ENCODE peak calls at places on chromosome 19, in six cellular contexts. One of them, this sample, is unnamed.

GRCh38 chr19:6393982-6394412 is 1.0 kb upstream of the GTF2F1 start:
- DNase-seq in fibroblast of the aortic adventitia: no peak
- DNase-seq in colonic mucosa: no peak
- DNase-seq in epithelial cell of esophagus: no peak
- DNase-seq in astrocyte of the spinal cord: no peak
- DNase-seq in suprapubic skin: no peak
- DNase-seq in this sample: no peak

GRCh38 chr19:48964205-48965032 is 690 bp upstream of the FTL start:
- DNase-seq in fibroblast of the aortic adventitia: peak; percentile 72
- DNase-seq in colonic mucosa: peak; percentile 59
- DNase-seq in epithelial cell of esophagus: peak; percentile 18
- DNase-seq in astrocyte of the spinal cord: no peak
- DNase-seq in suprapubic skin: no peak
- DNase-seq in this sample: no peak

GRCh38 chr19:39419003-39419402 is 6.5 kb downstream of the PLEKHG2 start:
- DNase-seq in fibroblast of the aortic adventitia: no peak
- DNase-seq in colonic mucosa: no peak
- DNase-seq in epithelial cell of esophagus: no peak
- DNase-seq in astrocyte of the spinal cord: no peak
- DNase-seq in suprapubic skin: no peak
- DNase-seq in this sample: no peak

GRCh38 chr19:6481541-6482342 is at the start of gene DENND1C:
- DNase-seq in fibroblast of the aortic adventitia: no peak
- DNase-seq in colonic mucosa: no peak
- DNase-seq in epithelial cell of esophagus: no peak
- DNase-seq in astrocyte of the spinal cord: no peak
- DNase-seq in suprapubic skin: no peak
- DNase-seq in this sample: peak; percentile 84

GRCh38 chr19:37519890-37520289 is 13.2 kb downstream of the ZNF793 start:
- DNase-seq in fibroblast of the aortic adventitia: no peak
- DNase-seq in colonic mucosa: no peak
- DNase-seq in epithelial cell of esophagus: peak; percentile 66
- DNase-seq in astrocyte of the spinal cord: peak; percentile 10
- DNase-seq in suprapubic skin: no peak
- DNase-seq in this sample: no peak

GRCh38 chr19:2523630-2524311 is 47.8 kb downstream of the GADD45B start:
- DNase-seq in fibroblast of the aortic adventitia: peak; percentile 79
- DNase-seq in colonic mucosa: no peak
- DNase-seq in epithelial cell of esophagus: no peak
- DNase-seq in astrocyte of the spinal cord: peak; percentile 92
- DNase-seq in suprapubic skin: no peak
- DNase-seq in this sample: no peak

GRCh38 chr19:41543582-41543981 is 32.4 kb upstream of the CEACAM21 start:
- DNase-seq in fibroblast of the aortic adventitia: no peak
- DNase-seq in colonic mucosa: no peak
- DNase-seq in epithelial cell of esophagus: no peak
- DNase-seq in astrocyte of the spinal cord: no peak
- DNase-seq in suprapubic skin: no peak
- DNase-seq in this sample: no peak

GRCh38 chr19:38172001-38172400 is 52.0 kb downstream of the DPF1 start:
- DNase-seq in fibroblast of the aortic adventitia: no peak
- DNase-seq in colonic mucosa: no peak
- DNase-seq in epithelial cell of esophagus: no peak
- DNase-seq in astrocyte of the spinal cord: no peak
- DNase-seq in suprapubic skin: no peak
- DNase-seq in this sample: no peak

GRCh38 chr19:4066682-4067395 is at the start of gene ZBTB7A:
- DNase-seq in fibroblast of the aortic adventitia: peak; percentile 70
- DNase-seq in colonic mucosa: peak; percentile 88
- DNase-seq in epithelial cell of esophagus: peak; percentile 74
- DNase-seq in astrocyte of the spinal cord: peak; percentile 59
- DNase-seq in suprapubic skin: peak; percentile 95
- DNase-seq in this sample: peak; percentile 80

GRCh38 chr19:40033989-40034560 is 22.0 kb downstream of the ZNF780B start:
- DNase-seq in fibroblast of the aortic adventitia: no peak
- DNase-seq in colonic mucosa: no peak
- DNase-seq in epithelial cell of esophagus: no peak
- DNase-seq in astrocyte of the spinal cord: no peak
- DNase-seq in suprapubic skin: no peak
- DNase-seq in this sample: no peak

GRCh38 chr19:4472174-4472974 is at the start of gene HDGFL2:
- DNase-seq in fibroblast of the aortic adventitia: no peak
- DNase-seq in colonic mucosa: no peak
- DNase-seq in epithelial cell of esophagus: no peak
- DNase-seq in astrocyte of the spinal cord: no peak
- DNase-seq in suprapubic skin: peak; percentile 71
- DNase-seq in this sample: no peak

GRCh38 chr19:33302175-33302973 is at the start of gene CEBPA:
- DNase-seq in fibroblast of the aortic adventitia: peak; percentile 65
- DNase-seq in colonic mucosa: peak; percentile 82
- DNase-seq in epithelial cell of esophagus: peak; percentile 93
- DNase-seq in astrocyte of the spinal cord: peak; percentile 45
- DNase-seq in suprapubic skin: peak; percentile 86
- DNase-seq in this sample: peak; percentile 91

GRCh38 chr19:2215281-2215751 is 20.8 kb downstream of the PLEKHJ1 start:
- DNase-seq in fibroblast of the aortic adventitia: no peak
- DNase-seq in colonic mucosa: no peak
- DNase-seq in epithelial cell of esophagus: no peak
- DNase-seq in astrocyte of the spinal cord: no peak
- DNase-seq in suprapubic skin: no peak
- DNase-seq in this sample: no peak

GRCh38 chr19:11414544-11414943 is 4.6 kb downstream of the RGL3 start:
- DNase-seq in fibroblast of the aortic adventitia: no peak
- DNase-seq in colonic mucosa: no peak
- DNase-seq in epithelial cell of esophagus: no peak
- DNase-seq in astrocyte of the spinal cord: no peak
- DNase-seq in suprapubic skin: no peak
- DNase-seq in this sample: no peak

GRCh38 chr19:18157465-18158063 is 4.6 kb downstream of the PIK3R2 start:
- DNase-seq in fibroblast of the aortic adventitia: no peak
- DNase-seq in colonic mucosa: no peak
- DNase-seq in epithelial cell of esophagus: peak; percentile 84
- DNase-seq in astrocyte of the spinal cord: no peak
- DNase-seq in suprapubic skin: no peak
- DNase-seq in this sample: no peak

GRCh38 chr19:29404951-29405727 is 120.7 kb upstream of the VSTM2B start:
- DNase-seq in fibroblast of the aortic adventitia: no peak
- DNase-seq in colonic mucosa: peak; percentile 20
- DNase-seq in epithelial cell of esophagus: peak; percentile 13
- DNase-seq in astrocyte of the spinal cord: no peak
- DNase-seq in suprapubic skin: no peak
- DNase-seq in this sample: no peak

GRCh38 chr19:35261356-35262100 is 7.2 kb upstream of the USF2 start:
- DNase-seq in fibroblast of the aortic adventitia: no peak
- DNase-seq in colonic mucosa: peak; percentile 14
- DNase-seq in epithelial cell of esophagus: no peak
- DNase-seq in astrocyte of the spinal cord: no peak
- DNase-seq in suprapubic skin: no peak
- DNase-seq in this sample: peak; percentile 30

GRCh38 chr19:1243768-1244692 is 2.5 kb downstream of the ATP5F1D start:
- DNase-seq in fibroblast of the aortic adventitia: peak; percentile 85
- DNase-seq in colonic mucosa: peak; percentile 91
- DNase-seq in epithelial cell of esophagus: peak; percentile 86
- DNase-seq in astrocyte of the spinal cord: peak; percentile 79
- DNase-seq in suprapubic skin: peak; percentile 94
- DNase-seq in this sample: peak; percentile 89

GRCh38 chr19:33100894-33101644 is 20.1 kb downstream of the GPATCH1 start:
- DNase-seq in fibroblast of the aortic adventitia: no peak
- DNase-seq in colonic mucosa: peak; percentile 84
- DNase-seq in epithelial cell of esophagus: peak; percentile 60
- DNase-seq in astrocyte of the spinal cord: no peak
- DNase-seq in suprapubic skin: no peak
- DNase-seq in this sample: no peak

GRCh38 chr19:18670313-18670712 is 13.2 kb upstream of the CRTC1 start:
- DNase-seq in fibroblast of the aortic adventitia: no peak
- DNase-seq in colonic mucosa: no peak
- DNase-seq in epithelial cell of esophagus: no peak
- DNase-seq in astrocyte of the spinal cord: no peak
- DNase-seq in suprapubic skin: no peak
- DNase-seq in this sample: no peak

GRCh38 chr19:7293795-7294570 is at the start of gene INSR:
- DNase-seq in fibroblast of the aortic adventitia: peak; percentile 88
- DNase-seq in colonic mucosa: peak; percentile 93
- DNase-seq in epithelial cell of esophagus: peak; percentile 87
- DNase-seq in astrocyte of the spinal cord: peak; percentile 89
- DNase-seq in suprapubic skin: peak; percentile 87
- DNase-seq in this sample: peak; percentile 97

GRCh38 chr19:1524972-1525325 is 1.1 kb downstream of the PLK5 start:
- DNase-seq in fibroblast of the aortic adventitia: no peak
- DNase-seq in colonic mucosa: no peak
- DNase-seq in epithelial cell of esophagus: no peak
- DNase-seq in astrocyte of the spinal cord: no peak
- DNase-seq in suprapubic skin: no peak
- DNase-seq in this sample: no peak

GRCh38 chr19:2494447-2495129 is 18.7 kb downstream of the GADD45B start:
- DNase-seq in fibroblast of the aortic adventitia: peak; percentile 81
- DNase-seq in colonic mucosa: peak; percentile 76
- DNase-seq in epithelial cell of esophagus: peak; percentile 67
- DNase-seq in astrocyte of the spinal cord: peak; percentile 88
- DNase-seq in suprapubic skin: peak; percentile 92
- DNase-seq in this sample: peak; percentile 88

GRCh38 chr19:6465006-6465405 is 935 bp downstream of the CRB3 start:
- DNase-seq in fibroblast of the aortic adventitia: no peak
- DNase-seq in colonic mucosa: no peak
- DNase-seq in epithelial cell of esophagus: no peak
- DNase-seq in astrocyte of the spinal cord: no peak
- DNase-seq in suprapubic skin: no peak
- DNase-seq in this sample: no peak

GRCh38 chr19:20371911-20372310 is 193.7 kb downstream of the ZNF737 start:
- DNase-seq in fibroblast of the aortic adventitia: no peak
- DNase-seq in colonic mucosa: no peak
- DNase-seq in epithelial cell of esophagus: no peak
- DNase-seq in astrocyte of the spinal cord: no peak
- DNase-seq in suprapubic skin: no peak
- DNase-seq in this sample: no peak

GRCh38 chr19:20365146-20365545 is 198.1 kb downstream of the ZNF486 start:
- DNase-seq in fibroblast of the aortic adventitia: no peak
- DNase-seq in colonic mucosa: no peak
- DNase-seq in epithelial cell of esophagus: no peak
- DNase-seq in astrocyte of the spinal cord: no peak
- DNase-seq in suprapubic skin: no peak
- DNase-seq in this sample: no peak

DNA sequence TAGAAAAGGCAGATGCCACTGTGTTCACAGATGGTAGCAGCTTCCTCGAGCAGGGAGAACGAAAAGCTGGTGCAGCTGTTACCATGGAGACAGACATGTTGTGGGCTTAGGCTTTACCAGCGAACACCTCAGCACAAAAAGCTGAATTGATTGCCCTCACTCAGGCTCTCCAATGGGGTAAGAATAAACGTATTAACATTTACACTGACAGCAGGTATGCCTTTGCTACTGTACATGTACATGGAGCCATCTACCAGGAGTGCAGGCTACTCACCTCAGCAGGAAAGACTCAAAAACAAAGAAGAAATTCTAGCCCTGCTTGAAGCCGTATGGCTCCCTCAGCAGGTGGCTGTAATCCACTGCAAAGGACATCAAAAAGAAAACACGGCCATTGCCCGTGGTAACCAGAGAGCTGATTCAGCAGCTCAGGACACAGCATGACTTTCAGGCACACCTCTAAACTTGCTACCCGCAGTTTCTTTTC is 197.7 kb downstream of the ZNF737 start:
- DNase-seq in fibroblast of the aortic adventitia: no peak
- DNase-seq in colonic mucosa: no peak
- DNase-seq in epithelial cell of esophagus: peak; percentile 19
- DNase-seq in astrocyte of the spinal cord: no peak
- DNase-seq in suprapubic skin: no peak
- DNase-seq in this sample: no peak
- TF ChIP-seq CTCF in fibroblast of the aortic adventitia: no peak
- TF ChIP-seq CTCF in colonic mucosa: no peak
- TF ChIP-seq CTCF in epithelial cell of esophagus: no peak
- TF ChIP-seq CTCF in astrocyte of the spinal cord: no peak
- TF ChIP-seq CTCF in suprapubic skin: no peak
- TF ChIP-seq CTCF in this sample: no peak

GRCh38 chr19:47540748-47541147 is 25.9 kb upstream of the NAPA start:
- DNase-seq in fibroblast of the aortic adventitia: peak; percentile 62
- DNase-seq in colonic mucosa: no peak
- DNase-seq in epithelial cell of esophagus: peak; percentile 19
- DNase-seq in astrocyte of the spinal cord: peak; percentile 48
- DNase-seq in suprapubic skin: no peak
- DNase-seq in this sample: no peak
- TF ChIP-seq CTCF in fibroblast of the aortic adventitia: peak; percentile 61
- TF ChIP-seq CTCF in colonic mucosa: no peak
- TF ChIP-seq CTCF in epithelial cell of esophagus: peak; percentile 33
- TF ChIP-seq CTCF in astrocyte of the spinal cord: peak; percentile 59
- TF ChIP-seq CTCF in suprapubic skin: no peak
- TF ChIP-seq CTCF in this sample: no peak

DNA sequence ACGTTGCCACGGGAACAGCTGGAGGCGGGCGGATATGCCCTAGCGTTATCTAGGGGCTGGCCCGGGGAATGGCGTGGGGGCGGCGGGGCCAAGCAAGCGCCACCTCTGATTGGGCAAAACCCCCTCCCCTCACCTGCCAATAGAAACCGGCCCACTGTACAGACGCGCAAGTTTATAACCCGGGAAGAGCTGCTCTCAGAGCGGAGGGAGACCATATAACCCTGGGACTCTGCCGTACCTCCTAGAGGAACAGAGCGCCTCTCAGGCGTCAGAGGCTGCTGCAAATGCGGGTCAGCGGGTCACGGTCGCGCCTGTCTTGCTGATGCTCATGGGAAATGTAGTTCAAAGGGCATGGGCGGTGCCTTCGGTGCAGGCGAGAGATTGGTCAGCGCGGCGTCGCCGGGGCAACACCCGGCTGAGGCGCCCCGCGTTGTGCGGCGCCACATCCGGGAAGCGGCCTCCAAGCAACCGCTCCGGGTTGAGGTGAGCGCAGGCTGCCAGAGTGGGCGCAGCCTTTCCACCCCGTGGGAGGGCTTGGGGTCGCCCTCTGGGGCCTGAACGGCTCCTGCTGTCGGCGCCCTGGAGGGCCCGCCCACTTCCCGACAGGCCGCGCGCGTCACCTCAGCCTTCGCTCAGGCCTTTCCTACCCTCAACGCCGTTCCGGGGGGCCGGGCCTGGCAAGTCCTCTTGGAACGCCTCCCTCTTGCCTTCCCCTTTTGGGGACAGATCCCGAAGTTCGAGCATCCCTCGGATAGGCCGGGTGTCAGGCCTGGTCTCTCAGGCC is at the start of gene ZNF446:
- DNase-seq in fibroblast of the aortic adventitia: peak; percentile 97
- DNase-seq in colonic mucosa: peak; percentile 97
- DNase-seq in epithelial cell of esophagus: peak; percentile 98
- DNase-seq in astrocyte of the spinal cord: peak; percentile 98
- DNase-seq in suprapubic skin: peak; percentile 99
- DNase-seq in this sample: peak; percentile 96
- TF ChIP-seq CTCF in fibroblast of the aortic adventitia: no peak
- TF ChIP-seq CTCF in colonic mucosa: no peak
- TF ChIP-seq CTCF in epithelial cell of esophagus: no peak
- TF ChIP-seq CTCF in astrocyte of the spinal cord: no peak
- TF ChIP-seq CTCF in suprapubic skin: no peak
- TF ChIP-seq CTCF in this sample: no peak

DNA sequence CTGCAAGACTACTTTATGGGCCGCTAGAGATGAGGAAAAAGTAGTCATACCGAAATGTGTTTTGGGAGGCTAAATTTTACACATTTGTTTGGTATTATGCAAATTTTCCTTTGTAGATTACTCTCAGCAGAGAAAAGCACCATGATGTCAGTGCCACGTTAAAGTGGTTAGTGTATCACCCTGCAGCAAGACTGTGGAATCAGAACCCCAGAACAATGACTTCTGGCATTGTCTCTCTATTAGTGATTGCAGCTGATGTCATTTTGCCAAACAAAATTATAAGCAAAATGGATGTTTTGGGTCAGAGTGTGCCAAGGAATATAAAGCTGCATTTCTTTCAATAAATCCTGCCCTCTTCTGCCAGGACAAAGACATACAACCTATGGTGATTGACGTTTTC is 53.7 kb upstream of the TSHZ3 start:
- DNase-seq in fibroblast of the aortic adventitia: peak; percentile 76
- DNase-seq in colonic mucosa: no peak
- DNase-seq in epithelial cell of esophagus: no peak
- DNase-seq in astrocyte of the spinal cord: no peak
- DNase-seq in suprapubic skin: no peak
- DNase-seq in this sample: no peak
- TF ChIP-seq CTCF in fibroblast of the aortic adventitia: no peak
- TF ChIP-seq CTCF in colonic mucosa: no peak
- TF ChIP-seq CTCF in epithelial cell of esophagus: no peak
- TF ChIP-seq CTCF in astrocyte of the spinal cord: no peak
- TF ChIP-seq CTCF in suprapubic skin: no peak
- TF ChIP-seq CTCF in this sample: no peak